ENCODE peak calls at places on chromosomes 6 and 20, in eight cellular contexts. One of them, this sample, is unnamed.

GRCh38 chr20:10429443-10429981 is 4.5 kb downstream of the MKKS start:
- DNase-seq in tibial artery: no peak
- DNase-seq in effector memory CD4-positive, alpha-beta T cell: no peak
- DNase-seq in upper lobe of right lung: no peak
- DNase-seq in H9: no peak
- DNase-seq in Peyer's patch: peak; percentile 62
- DNase-seq in heart right ventricle: no peak
- DNase-seq in mesenchymal stem cell: no peak
- DNase-seq in this sample: no peak

GRCh38 chr6:32110632-32111031 is 1.5 kb upstream of the TNXB start:
- DNase-seq in tibial artery: peak; percentile 70
- DNase-seq in effector memory CD4-positive, alpha-beta T cell: no peak
- DNase-seq in upper lobe of right lung: no peak
- DNase-seq in H9: no peak
- DNase-seq in Peyer's patch: no peak
- DNase-seq in heart right ventricle: no peak
- DNase-seq in mesenchymal stem cell: no peak
- DNase-seq in this sample: no peak

GRCh38 chr6:113530769-113531168 is 326.4 kb upstream of the MARCKS start:
- DNase-seq in tibial artery: no peak
- DNase-seq in effector memory CD4-positive, alpha-beta T cell: no peak
- DNase-seq in upper lobe of right lung: no peak
- DNase-seq in H9: no peak
- DNase-seq in Peyer's patch: no peak
- DNase-seq in heart right ventricle: no peak
- DNase-seq in mesenchymal stem cell: peak; percentile 45
- DNase-seq in this sample: no peak

GRCh38 chr6:127013865-127014264 is 104.6 kb upstream of the RSPO3 start:
- DNase-seq in tibial artery: no peak
- DNase-seq in effector memory CD4-positive, alpha-beta T cell: no peak
- DNase-seq in upper lobe of right lung: no peak
- DNase-seq in H9: no peak
- DNase-seq in Peyer's patch: no peak
- DNase-seq in heart right ventricle: no peak
- DNase-seq in mesenchymal stem cell: no peak
- DNase-seq in this sample: no peak

GRCh38 chr6:56652994-56653393 is 10.3 kb upstream of the DST start:
- DNase-seq in tibial artery: no peak
- DNase-seq in effector memory CD4-positive, alpha-beta T cell: no peak
- DNase-seq in upper lobe of right lung: no peak
- DNase-seq in H9: no peak
- DNase-seq in Peyer's patch: no peak
- DNase-seq in heart right ventricle: no peak
- DNase-seq in mesenchymal stem cell: peak; percentile 56
- DNase-seq in this sample: no peak

GRCh38 chr6:67875877-67876383 is 759.2 kb upstream of the ADGRB3 start:
- DNase-seq in tibial artery: no peak
- DNase-seq in effector memory CD4-positive, alpha-beta T cell: no peak
- DNase-seq in upper lobe of right lung: no peak
- DNase-seq in H9: no peak
- DNase-seq in Peyer's patch: no peak
- DNase-seq in heart right ventricle: no peak
- DNase-seq in mesenchymal stem cell: peak; percentile 1
- DNase-seq in this sample: no peak

GRCh38 chr20:35669681-35670080 is 5.0 kb upstream of the CPNE1 start:
- DNase-seq in tibial artery: no peak
- DNase-seq in effector memory CD4-positive, alpha-beta T cell: no peak
- DNase-seq in upper lobe of right lung: no peak
- DNase-seq in H9: no peak
- DNase-seq in Peyer's patch: peak; percentile 17
- DNase-seq in heart right ventricle: no peak
- DNase-seq in mesenchymal stem cell: no peak
- DNase-seq in this sample: no peak

GRCh38 chr6:41587223-41587879 is 41.2 kb downstream of the FOXP4 start:
- DNase-seq in tibial artery: no peak
- DNase-seq in effector memory CD4-positive, alpha-beta T cell: no peak
- DNase-seq in upper lobe of right lung: no peak
- DNase-seq in H9: no peak
- DNase-seq in Peyer's patch: no peak
- DNase-seq in heart right ventricle: no peak
- DNase-seq in mesenchymal stem cell: no peak
- DNase-seq in this sample: no peak

GRCh38 chr6:151452750-151453427 is 963 bp upstream of the RMND1 start:
- DNase-seq in tibial artery: no peak
- DNase-seq in effector memory CD4-positive, alpha-beta T cell: no peak
- DNase-seq in upper lobe of right lung: no peak
- DNase-seq in H9: no peak
- DNase-seq in Peyer's patch: peak; percentile 54
- DNase-seq in heart right ventricle: peak; percentile 25
- DNase-seq in mesenchymal stem cell: peak; percentile 31
- DNase-seq in this sample: peak; percentile 78

DNA sequence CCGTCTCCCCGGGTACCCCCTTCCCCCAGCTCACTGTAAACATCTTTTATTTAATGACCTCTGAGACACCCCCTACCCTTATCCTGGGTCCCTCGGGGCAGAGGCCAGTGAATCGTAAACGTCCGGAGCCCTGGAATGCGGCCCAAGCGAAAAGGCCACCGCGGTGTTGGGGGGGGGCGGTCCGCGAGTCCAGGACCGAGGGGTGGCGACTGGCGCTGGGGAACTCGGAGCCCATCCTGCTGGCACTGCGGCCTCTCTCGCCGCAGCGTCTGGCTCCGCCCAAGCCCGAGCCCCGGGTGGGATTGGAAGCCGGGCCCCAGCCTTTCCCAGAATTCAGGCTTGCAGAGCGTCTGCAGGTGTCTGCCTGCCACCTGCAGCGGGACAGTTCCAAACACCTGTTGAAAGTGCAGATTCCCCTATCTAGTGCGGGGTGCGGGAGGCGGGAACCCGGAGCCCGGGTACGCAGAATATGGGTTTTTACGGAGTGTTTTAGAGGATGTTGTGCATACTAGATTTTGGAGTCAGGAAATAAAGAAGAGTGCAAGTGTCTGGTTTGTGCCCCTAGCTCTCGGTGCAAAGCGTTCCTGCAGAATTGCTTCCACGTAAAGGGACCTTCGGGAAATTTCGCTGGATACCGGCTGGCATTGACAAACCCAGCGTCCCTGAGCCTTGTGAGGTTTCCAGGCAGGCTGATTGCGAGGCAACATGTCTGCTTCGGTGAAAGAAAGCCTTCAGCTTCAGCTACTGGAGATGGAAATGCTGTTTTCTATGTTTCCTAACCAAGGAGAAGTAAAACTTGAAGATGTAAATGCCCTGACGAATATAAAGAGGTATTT is 808 bp downstream of the RWDD2A start:
- DNase-seq in tibial artery: peak; percentile 76
- DNase-seq in effector memory CD4-positive, alpha-beta T cell: peak; percentile 26
- DNase-seq in upper lobe of right lung: peak; percentile 79
- DNase-seq in H9: peak; percentile 88
- DNase-seq in Peyer's patch: peak; percentile 57
- DNase-seq in heart right ventricle: peak; percentile 49
- DNase-seq in mesenchymal stem cell: peak; percentile 59
- DNase-seq in this sample: peak; percentile 80
- H3K27ac ChIP-seq in tibial artery: peak overlapping the region; percentile 77
- H3K27ac ChIP-seq in effector memory CD4-positive, alpha-beta T cell: peak overlapping the region; percentile 82
- H3K27ac ChIP-seq in upper lobe of right lung: peak overlapping the region; percentile 89
- H3K27ac ChIP-seq in H9: no peak overlapping the region
- H3K27ac ChIP-seq in Peyer's patch: peak overlapping the region; percentile 83
- H3K27ac ChIP-seq in heart right ventricle: no peak overlapping the region
- H3K27ac ChIP-seq in mesenchymal stem cell: no peak overlapping the region
- H3K27ac ChIP-seq in this sample: peak overlapping the region; percentile 54

GRCh38 chr20:61434361-61434781 is 182.3 kb downstream of the CDH4 start:
- DNase-seq in tibial artery: peak; percentile 15
- DNase-seq in effector memory CD4-positive, alpha-beta T cell: no peak
- DNase-seq in upper lobe of right lung: no peak
- DNase-seq in H9: no peak
- DNase-seq in Peyer's patch: peak; percentile 9
- DNase-seq in heart right ventricle: no peak
- DNase-seq in mesenchymal stem cell: peak; percentile 28
- DNase-seq in this sample: no peak

GRCh38 chr20:61436268-61436667 is 184.2 kb downstream of the CDH4 start:
- DNase-seq in tibial artery: no peak
- DNase-seq in effector memory CD4-positive, alpha-beta T cell: no peak
- DNase-seq in upper lobe of right lung: peak; percentile 19
- DNase-seq in H9: no peak
- DNase-seq in Peyer's patch: no peak
- DNase-seq in heart right ventricle: no peak
- DNase-seq in mesenchymal stem cell: peak; percentile 71
- DNase-seq in this sample: no peak

GRCh38 chr20:61435823-61436220 is 183.8 kb downstream of the CDH4 start:
- DNase-seq in tibial artery: peak; percentile 24
- DNase-seq in effector memory CD4-positive, alpha-beta T cell: no peak
- DNase-seq in upper lobe of right lung: peak; percentile 41
- DNase-seq in H9: no peak
- DNase-seq in Peyer's patch: no peak
- DNase-seq in heart right ventricle: no peak
- DNase-seq in mesenchymal stem cell: no peak
- DNase-seq in this sample: no peak

GRCh38 chr20:61436674-61437279 is 184.7 kb downstream of the CDH4 start:
- DNase-seq in tibial artery: peak; percentile 49
- DNase-seq in effector memory CD4-positive, alpha-beta T cell: no peak
- DNase-seq in upper lobe of right lung: peak; percentile 22
- DNase-seq in H9: peak; percentile 96
- DNase-seq in Peyer's patch: no peak
- DNase-seq in heart right ventricle: no peak
- DNase-seq in mesenchymal stem cell: peak; percentile 37
- DNase-seq in this sample: peak; percentile 25

GRCh38 chr20:61435184-61435822 is 183.2 kb downstream of the CDH4 start:
- DNase-seq in tibial artery: peak; percentile 52
- DNase-seq in effector memory CD4-positive, alpha-beta T cell: no peak
- DNase-seq in upper lobe of right lung: no peak
- DNase-seq in H9: no peak
- DNase-seq in Peyer's patch: no peak
- DNase-seq in heart right ventricle: no peak
- DNase-seq in mesenchymal stem cell: no peak
- DNase-seq in this sample: no peak
- H3K4me1 ChIP-seq in tibial artery: peaks cover 11% of the 10 kb centered on the region
- H3K4me1 ChIP-seq in effector memory CD4-positive, alpha-beta T cell: no peaks in the 10 kb centered on the region
- H3K4me1 ChIP-seq in upper lobe of right lung: no peaks in the 10 kb centered on the region
- H3K4me1 ChIP-seq in H9: peaks cover 32% of the 10 kb centered on the region
- H3K4me1 ChIP-seq in Peyer's patch: no peaks in the 10 kb centered on the region
- H3K4me1 ChIP-seq in heart right ventricle: no peaks in the 10 kb centered on the region
- H3K4me1 ChIP-seq in mesenchymal stem cell: peaks cover 35% of the 10 kb centered on the region
- H3K4me1 ChIP-seq in this sample: peaks cover 6% of the 10 kb centered on the region

GRCh38 chr20:59006864-59007757 is at the start of gene CTSZ:
- DNase-seq in tibial artery: peak; percentile 79
- DNase-seq in effector memory CD4-positive, alpha-beta T cell: peak; percentile 28
- DNase-seq in upper lobe of right lung: peak; percentile 91
- DNase-seq in H9: peak; percentile 67
- DNase-seq in Peyer's patch: peak; percentile 90
- DNase-seq in heart right ventricle: peak; percentile 81
- DNase-seq in mesenchymal stem cell: peak; percentile 36
- DNase-seq in this sample: peak; percentile 93
- H3K27ac ChIP-seq in tibial artery: peak within 1 kb of the TSS; percentile 86
- H3K27ac ChIP-seq in effector memory CD4-positive, alpha-beta T cell: peak within 1 kb of the TSS; percentile 57
- H3K27ac ChIP-seq in upper lobe of right lung: peak within 1 kb of the TSS; percentile 83
- H3K27ac ChIP-seq in H9: no peak within 1 kb of the TSS
- H3K27ac ChIP-seq in Peyer's patch: peak within 1 kb of the TSS; percentile 99
- H3K27ac ChIP-seq in heart right ventricle: peak within 1 kb of the TSS; percentile 75
- H3K27ac ChIP-seq in mesenchymal stem cell: no peak within 1 kb of the TSS
- H3K27ac ChIP-seq in this sample: peak within 1 kb of the TSS; percentile 33

GRCh38 chr20:41052742-41053419 is 24.3 kb downstream of the TOP1 start:
- DNase-seq in tibial artery: no peak
- DNase-seq in effector memory CD4-positive, alpha-beta T cell: no peak
- DNase-seq in upper lobe of right lung: no peak
- DNase-seq in H9: no peak
- DNase-seq in Peyer's patch: no peak
- DNase-seq in heart right ventricle: no peak
- DNase-seq in mesenchymal stem cell: peak; percentile 46
- DNase-seq in this sample: no peak
- H3K4me1 ChIP-seq in tibial artery: peaks cover 29% of the 10 kb centered on the region
- H3K4me1 ChIP-seq in effector memory CD4-positive, alpha-beta T cell: peaks cover 30% of the 10 kb centered on the region
- H3K4me1 ChIP-seq in upper lobe of right lung: peaks cover 86% of the 10 kb centered on the region
- H3K4me1 ChIP-seq in H9: peaks cover 8% of the 10 kb centered on the region
- H3K4me1 ChIP-seq in Peyer's patch: peaks cover 4% of the 10 kb centered on the region
- H3K4me1 ChIP-seq in heart right ventricle: peaks cover 100% of the 10 kb centered on the region
- H3K4me1 ChIP-seq in mesenchymal stem cell: peaks cover 7% of the 10 kb centered on the region
- H3K4me1 ChIP-seq in this sample: peaks cover 7% of the 10 kb centered on the region

DNA sequence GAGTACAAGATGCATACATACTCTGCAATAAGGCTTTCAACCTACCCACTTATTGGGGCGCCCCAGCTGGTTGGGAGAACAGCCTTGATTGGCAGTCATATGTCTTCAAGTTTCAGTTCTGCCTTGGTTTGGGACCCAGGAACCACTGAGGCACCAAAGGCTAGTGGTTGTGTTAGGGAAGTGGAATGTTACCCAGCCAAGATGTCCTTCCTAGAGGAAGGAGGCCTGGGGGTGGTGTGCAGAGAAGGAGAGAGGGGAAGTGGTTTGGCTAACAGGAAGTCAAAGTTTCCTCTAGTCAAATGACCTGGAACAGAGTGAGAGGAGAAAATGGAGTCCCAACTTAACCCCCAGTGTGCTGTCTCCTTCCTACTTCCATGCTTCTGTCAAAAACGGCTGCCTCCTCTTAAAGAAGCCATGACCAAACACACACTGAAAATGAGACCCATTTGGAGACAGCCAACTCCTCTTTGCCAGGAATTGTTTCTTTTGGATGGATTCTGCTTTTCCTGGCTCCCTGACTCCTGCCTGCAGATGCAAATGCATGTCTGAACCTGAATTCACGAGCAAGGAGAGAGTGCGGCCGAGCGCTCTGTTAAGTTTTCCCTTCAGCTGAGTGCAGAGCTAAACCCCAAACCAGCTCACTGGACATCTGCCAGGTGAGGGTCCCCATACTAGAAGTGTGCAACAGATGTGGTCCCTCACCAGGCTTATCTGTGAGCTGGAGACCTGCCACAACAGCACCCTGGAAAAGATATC is 59.3 kb downstream of the CD164 start:
- DNase-seq in tibial artery: peak; percentile 76
- DNase-seq in effector memory CD4-positive, alpha-beta T cell: no peak
- DNase-seq in upper lobe of right lung: no peak
- DNase-seq in H9: no peak
- DNase-seq in Peyer's patch: no peak
- DNase-seq in heart right ventricle: no peak
- DNase-seq in mesenchymal stem cell: no peak
- DNase-seq in this sample: peak; percentile 62
- H3K27ac ChIP-seq in tibial artery: peak overlapping the region; percentile 69
- H3K27ac ChIP-seq in effector memory CD4-positive, alpha-beta T cell: no peak overlapping the region
- H3K27ac ChIP-seq in upper lobe of right lung: no peak overlapping the region
- H3K27ac ChIP-seq in H9: no peak overlapping the region
- H3K27ac ChIP-seq in Peyer's patch: no peak overlapping the region
- H3K27ac ChIP-seq in heart right ventricle: no peak overlapping the region
- H3K27ac ChIP-seq in mesenchymal stem cell: no peak overlapping the region
- H3K27ac ChIP-seq in this sample: no peak overlapping the region